ENCODE peak calls at places on chromosome 4, in four cellular contexts. B, S, L and J are unnamed samples.

GRCh38 chr4:41496980-41497379 is 41.0 kb upstream of the LIMCH1 start:
- DNase-seq in L (no peak), S (no peak), B (no peak), J (no peak)

GRCh38 chr4:181821039-181822004 is 421.9 kb upstream of the TENM3 start:
- DNase-seq in L (no peak), S (no peak), B (no peak), J (no peak)

GRCh38 chr4:128220286-128221235 is 67.1 kb downstream of the PGRMC2 start:
- DNase-seq in S (no peak), L (peak; percentile 20), B (no peak), J (no peak)

GRCh38 chr4:57580710-57581109 is 470.5 kb upstream of the IGFBP7 start:
- DNase-seq in L (no peak), S (no peak), B (no peak), J (no peak)

GRCh38 chr4:15907430-15907829 is 31.1 kb downstream of the FGFBP1 start:
- DNase-seq in B (no peak), S (no peak), L (no peak), J (no peak)

GRCh38 chr4:98996056-98996941 is 778 bp downstream of the METAP1 start:
- DNase-seq in S (no peak), B (no peak), L (peak; percentile 44), J (no peak)

GRCh38 chr4:4990329-4990728 is 28.9 kb downstream of the CYTL1 start:
- DNase-seq in L (no peak), S (no peak), B (no peak), J (no peak)

GRCh38 chr4:109749388-109750082 is 19.7 kb upstream of the PLA2G12A start:
- DNase-seq in L (no peak), S (no peak), B (no peak), J (no peak)

GRCh38 chr4:125319311-125319710 is 4.6 kb downstream of the FAT4 start:
- DNase-seq in S (no peak), L (no peak), B (no peak), J (no peak)

GRCh38 chr4:84691170-84691691 is 108.3 kb downstream of the CDS1 start:
- DNase-seq in S (peak; percentile 89), L (no peak), B (no peak), J (no peak)

GRCh38 chr4:114603455-114603854 is 4.8 kb downstream of the UGT8 start:
- DNase-seq in L (peak; percentile 85), S (no peak), B (no peak), J (no peak)

GRCh38 chr4:6498511-6499240 is 26.3 kb upstream of the PPP2R2C start:
- DNase-seq in L (no peak), B (no peak), S (no peak), J (no peak)

DNA sequence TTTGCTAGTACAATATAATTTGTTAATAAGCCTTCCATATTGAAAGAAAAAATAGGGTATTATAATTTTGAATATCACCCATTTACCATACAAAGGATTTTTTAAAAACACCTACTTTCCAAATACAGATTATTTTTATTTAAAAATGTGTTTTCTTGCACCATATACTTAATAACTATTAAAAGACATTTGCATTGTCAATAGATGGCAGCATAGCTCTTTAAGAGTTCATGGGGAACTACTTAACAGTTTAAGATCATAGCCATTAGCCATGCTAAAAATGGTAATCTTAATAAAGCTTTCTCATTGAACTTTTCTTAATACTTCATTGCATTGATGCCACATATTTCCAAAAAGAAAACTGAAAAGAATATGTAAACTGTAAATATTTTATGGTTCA is 1995.9 kb downstream of the C4orf33 start:
- DNase-seq in B (no peak), L (peak; percentile 41), S (no peak), J (no peak)
- TF ChIP-seq CTCF in B (no peak), L (peak; percentile 76), S (peak; percentile 6), J (peak; percentile 80)

DNA sequence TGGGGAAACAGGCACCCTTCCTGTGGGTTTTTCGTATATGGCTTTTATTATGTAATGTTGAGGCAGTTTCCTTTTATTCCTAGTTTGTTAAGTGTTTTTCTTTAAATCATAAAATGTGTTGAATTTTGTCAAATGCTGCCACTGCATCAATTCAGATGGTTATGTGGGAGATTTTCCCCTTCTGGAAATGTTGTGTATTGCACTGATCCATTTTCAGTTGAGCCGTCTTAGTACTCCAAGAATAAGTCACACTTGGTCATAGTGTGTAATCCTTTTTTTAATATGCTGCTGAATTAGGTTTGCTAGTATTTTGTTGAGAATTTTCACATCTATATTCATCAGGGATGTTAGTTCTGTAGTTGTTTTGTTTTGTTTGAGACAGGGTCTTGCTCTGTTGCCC is 9.5 kb upstream of the CTBP1 start:
- DNase-seq in S (no peak), B (no peak), L (no peak), J (no peak)
- TF ChIP-seq CTCF in S (no peak), B (no peak), L (peak; percentile 17), J (peak; percentile 35)

DNA sequence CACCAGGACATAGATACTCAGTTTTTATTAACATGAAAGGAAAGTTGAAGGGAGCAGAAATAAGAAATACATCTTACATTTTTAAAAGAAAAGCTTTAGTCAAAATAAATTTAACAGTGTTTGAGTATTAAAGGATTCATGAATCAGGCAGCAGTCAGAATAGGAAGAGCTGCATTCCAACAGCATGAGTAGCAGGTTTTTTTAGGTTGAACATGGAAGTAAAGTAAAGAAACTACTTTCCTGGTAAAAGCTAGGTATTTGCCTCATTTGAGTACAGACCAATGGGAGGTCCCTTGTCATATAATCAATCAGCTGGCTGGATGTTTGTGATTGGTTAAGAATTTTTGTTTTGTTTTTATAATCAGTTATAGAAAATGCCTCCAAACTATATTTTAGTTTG is 645.9 kb upstream of the INTU start:
- DNase-seq in S (no peak), B (no peak), L (no peak), J (no peak)
- TF ChIP-seq CTCF in S (no peak), B (no peak), L (no peak), J (no peak)

GRCh38 chr4:17761062-17761461 is 20.4 kb downstream of the FAM184B start:
- DNase-seq in L (no peak), B (no peak), S (no peak), J (no peak)

GRCh38 chr4:17763931-17764330 is 17.5 kb downstream of the FAM184B start:
- DNase-seq in S (no peak), L (no peak), B (no peak), J (no peak)

GRCh38 chr4:17760602-17761001 is 20.8 kb downstream of the FAM184B start:
- DNase-seq in L (no peak), S (no peak), B (no peak), J (no peak)

GRCh38 chr4:17763352-17763890 is 18.0 kb downstream of the FAM184B start:
- DNase-seq in B (no peak), S (no peak), L (no peak), J (no peak)

GRCh38 chr4:17762705-17763104 is 18.7 kb downstream of the FAM184B start:
- DNase-seq in S (no peak), L (peak; percentile 23), B (no peak), J (no peak)
- TF ChIP-seq CTCF in S (peak; percentile 23), L (peak; percentile 45), B (peak; percentile 26), J (no peak)

GRCh38 chr4:140427919-140428471 is 547 bp upstream of the CLGN start:
- DNase-seq in S (peak; percentile 58), L (peak; percentile 8), B (no peak), J (no peak)

GRCh38 chr4:140423106-140423505 is 4.3 kb downstream of the CLGN start:
- DNase-seq in S (no peak), B (no peak), L (no peak), J (no peak)

GRCh38 chr4:140426610-140427103 is 791 bp downstream of the CLGN start:
- DNase-seq in S (no peak), L (peak; percentile 19), B (no peak), J (peak; percentile 35)

DNA sequence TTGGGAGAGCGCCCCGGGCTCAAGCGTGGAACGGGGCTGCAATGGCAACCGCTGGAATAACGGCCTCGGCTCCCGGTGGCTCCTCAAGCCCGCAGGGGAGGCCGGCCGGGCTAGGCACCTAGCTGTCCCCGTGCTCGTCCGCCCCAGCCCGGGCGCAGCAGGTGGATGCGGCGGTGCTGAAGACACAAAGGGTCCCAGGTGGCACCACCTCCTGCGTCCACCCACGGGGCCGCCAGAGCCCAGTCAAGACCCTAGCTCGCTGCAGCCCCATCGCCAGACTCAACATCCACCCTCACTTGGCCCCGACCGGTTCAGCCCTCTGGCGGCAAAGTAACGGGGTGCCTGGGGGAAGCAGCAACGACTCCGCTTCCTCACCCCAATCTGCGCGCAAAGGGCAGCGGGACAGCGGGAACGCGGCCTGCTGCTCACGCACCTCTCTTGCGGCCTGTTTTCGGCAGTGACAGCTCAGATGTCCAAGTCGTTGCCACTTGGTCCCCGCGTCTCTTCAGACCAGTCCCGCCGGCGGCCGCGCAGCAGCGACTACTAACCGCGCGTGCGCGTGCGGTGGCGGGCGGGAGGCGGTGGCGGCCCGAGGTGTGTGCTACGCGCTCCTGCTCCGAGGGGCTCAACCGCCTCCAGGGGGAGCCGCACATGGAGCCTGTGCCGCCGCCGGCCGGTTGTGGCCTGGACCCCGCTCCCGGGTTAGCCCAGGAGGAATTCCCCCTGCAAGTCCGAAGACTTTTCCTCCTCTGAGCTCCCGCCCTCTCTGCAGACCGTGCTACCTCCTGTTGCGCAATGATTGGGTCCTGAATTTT is at the start of gene CLGN:
- DNase-seq in S (peak; percentile 28), L (peak; percentile 82), B (peak; percentile 57), J (peak; percentile 89)
- TF ChIP-seq CTCF in S (peak; percentile 76), L (peak; percentile 78), B (peak; percentile 41), J (peak; percentile 62)

DNA sequence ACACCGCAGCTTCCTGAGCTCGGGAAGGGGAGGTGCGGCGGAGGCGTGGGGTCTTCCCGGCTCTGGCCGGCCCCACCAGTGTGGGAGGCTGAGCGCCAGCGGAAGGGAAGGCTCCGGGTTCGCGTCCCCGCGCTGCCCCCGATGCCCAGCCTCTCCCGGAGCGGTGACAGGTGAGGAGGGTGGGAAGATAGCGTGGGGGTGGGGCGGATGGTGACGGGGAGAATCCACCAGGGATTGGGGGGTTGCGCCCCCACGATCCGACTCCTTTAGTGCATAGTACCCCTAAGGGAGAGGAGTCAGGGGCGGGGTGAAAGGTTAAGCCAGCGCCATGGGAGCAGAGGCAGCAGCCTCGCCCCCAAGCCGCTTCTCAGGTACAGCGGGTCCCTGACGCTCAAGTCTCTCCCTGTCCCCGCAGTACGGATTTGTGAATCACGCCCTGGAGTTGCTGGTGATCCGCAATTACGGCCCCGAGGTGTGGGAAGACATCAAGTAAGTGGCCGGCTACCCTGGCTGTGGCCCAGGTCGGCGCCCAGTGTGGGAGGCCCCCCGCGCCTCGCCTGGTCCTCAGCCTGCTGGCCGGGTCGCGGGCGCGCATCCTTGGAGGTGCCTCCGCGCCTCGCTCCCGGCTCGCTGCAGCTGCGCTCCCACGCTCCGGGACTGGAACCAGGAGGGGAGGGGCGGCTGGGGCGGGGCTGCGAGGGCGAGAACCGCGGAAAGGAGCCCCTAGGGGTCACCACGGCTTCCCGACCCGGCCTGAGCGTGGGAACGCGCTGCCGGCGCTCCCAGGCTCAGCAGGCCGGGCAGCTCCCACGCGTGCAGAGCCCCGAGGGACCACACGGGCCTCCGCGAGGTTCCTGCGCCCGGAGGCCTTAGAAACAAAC is 791 bp downstream of the GUCY1B1 start:
- DNase-seq in L (no peak), B (peak; percentile 68), S (no peak), J (peak; percentile 50)
- TF ChIP-seq CTCF in L (no peak), B (no peak), S (no peak), J (peak; percentile 33)

GRCh38 chr4:56575820-56576429 is 70.3 kb downstream of the ARL9 start:
- DNase-seq in B (no peak), S (no peak), L (peak; percentile 39), J (no peak)
- TF ChIP-seq CTCF in B (peak; percentile 57), S (peak; percentile 33), L (peak; percentile 75), J (peak; percentile 58)

DNA sequence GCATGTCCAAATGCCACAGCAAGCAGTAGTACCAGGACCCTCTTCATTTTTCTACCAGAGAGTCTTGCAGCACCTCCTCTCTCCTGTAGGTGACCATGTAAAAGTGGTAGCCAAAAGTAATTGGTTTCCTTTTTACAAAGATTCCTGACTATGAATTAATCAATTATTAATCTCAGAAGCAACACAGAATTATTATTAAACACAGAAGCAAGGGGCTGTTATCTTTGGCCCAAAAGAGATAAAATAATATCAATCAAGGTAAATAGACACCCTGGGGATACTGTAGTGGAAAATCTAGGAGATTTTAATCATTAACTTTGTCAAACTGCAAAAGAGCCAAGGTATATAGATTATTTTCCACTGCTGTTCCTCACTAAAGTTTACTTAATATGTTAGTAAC is at the start of gene GC:
- DNase-seq in S (no peak), L (no peak), B (no peak), J (no peak)
- TF ChIP-seq CTCF in S (no peak), L (no peak), B (no peak), J (peak; percentile 43)